ENCODE peak calls at places on chromosomes 2 and 18, in nine cellular contexts. W is right lobe of liver, S is AG04450, G is transverse colon, C is left kidney, U is cardiac fibroblast, Z is cerebellum, I is AML-193, Y is A673. F is an unnamed sample.
A peak's percentile ranks its signal among the peaks of the same experiment; 100 is the strongest.

GRCh38 chr2:8980096-8980495 is 23.4 kb downstream of the MBOAT2 start:
- DNase-seq in W (no peak), S (no peak), G (no peak), C (no peak), U (no peak), Z (no peak), I (no peak), Y (no peak), F (no peak)

GRCh38 chr2:131112477-131113027 is 7.4 kb downstream of the PLEKHB2 start:
- DNase-seq in W (no peak), S (no peak), G (no peak), C (no peak), U (peak; percentile 12), Z (no peak), I (no peak), Y (no peak), F (no peak)

GRCh38 chr2:191032588-191033429 is 18.8 kb upstream of the STAT1 start:
- DNase-seq in W (no peak), S (no peak), G (no peak), C (no peak), U (no peak), Z (no peak), I (no peak), Y (no peak), F (no peak)

GRCh38 chr2:62785216-62785615 is 79.7 kb downstream of the EHBP1 start:
- DNase-seq in W (no peak), S (peak; percentile 30), G (no peak), C (no peak), U (peak; percentile 14), Z (no peak), I (no peak), Y (no peak), F (no peak)

GRCh38 chr2:65431417-65432226 is 777 bp downstream of the SPRED2 start:
- DNase-seq in W (peak; percentile 60), S (no peak), G (peak; percentile 48), C (peak; percentile 86), U (peak; percentile 33), Z (peak; percentile 23), I (peak; percentile 15), Y (peak; percentile 71), F (no peak)

GRCh38 chr18:1062592-1062991 is 157.9 kb downstream of the ADCYAP1 start:
- DNase-seq in W (no peak), S (no peak), G (no peak), C (no peak), U (peak; percentile 33), Z (no peak), I (no peak), Y (no peak), F (no peak)

GRCh38 chr2:151374426-151374825 is 17.0 kb downstream of the TNFAIP6 start:
- DNase-seq in W (no peak), S (peak; percentile 47), G (no peak), C (peak; percentile 49), U (peak; percentile 88), Z (no peak), I (no peak), Y (peak; percentile 76), F (no peak)

GRCh38 chr2:129117427-129117826 is 798.8 kb upstream of the HS6ST1 start:
- DNase-seq in W (no peak), S (no peak), G (no peak), C (peak; percentile 59), U (no peak), Z (no peak), I (no peak), Y (no peak), F (no peak)

GRCh38 chr2:201406077-201406662 is 45.1 kb downstream of the TRAK2 start:
- DNase-seq in W (no peak), S (peak; percentile 39), G (no peak), C (peak; percentile 19), U (peak; percentile 86), Z (no peak), I (peak; percentile 70), Y (peak; percentile 80), F (peak; percentile 82)

GRCh38 chr2:98134138-98134537 is 47.2 kb downstream of the VWA3B start:
- DNase-seq in W (no peak), S (no peak), G (no peak), C (no peak), U (peak; percentile 34), Z (no peak), I (no peak), Y (peak; percentile 26), F (no peak)

GRCh38 chr2:104337869-104338268 is 516.0 kb upstream of the POU3F3 start:
- DNase-seq in W (no peak), S (no peak), G (no peak), C (no peak), U (no peak), Z (no peak), I (no peak), Y (no peak), F (no peak)

GRCh38 chr18:3886575-3887322 is 436.8 kb downstream of the TGIF1 start:
- DNase-seq in W (no peak), S (no peak), G (no peak), C (no peak), U (no peak), Z (no peak), I (no peak), Y (no peak), F (no peak)

GRCh38 chr2:180130403-180130802 is 123.3 kb upstream of the CWC22 start:
- DNase-seq in W (no peak), S (no peak), G (no peak), C (no peak), U (peak; percentile 58), Z (peak; percentile 21), I (no peak), Y (no peak), F (no peak)

GRCh38 chr2:240557808-240558207 is at the start of gene ANKMY1:
- DNase-seq in W (peak; percentile 67), S (no peak), G (peak; percentile 68), C (peak; percentile 93), U (peak; percentile 76), Z (peak; percentile 68), I (no peak), Y (peak; percentile 92), F (peak; percentile 37)

GRCh38 chr2:239765911-239766310 is 259.2 kb downstream of the NDUFA10 start:
- DNase-seq in W (peak; percentile 30), S (no peak), G (no peak), C (no peak), U (no peak), Z (no peak), I (no peak), Y (no peak), F (no peak)

GRCh38 chr2:96913398-96914202 is 43.7 kb upstream of the SEMA4C start:
- DNase-seq in W (no peak), S (no peak), G (peak; percentile 41), C (no peak), U (no peak), Z (no peak), I (peak; percentile 72), Y (no peak), F (no peak)